ENCODE peak calls at places on chromosomes 1 and 21, in six cellular contexts. C, P, N, D, J and Z are unnamed samples.

GRCh38 chr1:101257500-101258325 is 20.9 kb downstream of the S1PR1 start:
- DNase-seq in P (peak; percentile 30), C (no peak), N (no peak), D (no peak), J (peak; percentile 64), Z (no peak)

GRCh38 chr21:29192999-29193563 is 62.6 kb downstream of the MAP3K7CL start:
- DNase-seq in C (no peak), N (no peak), P (no peak), D (no peak), J (no peak), Z (peak; percentile 61)

GRCh38 chr1:202567747-202568146 is 142.5 kb downstream of the SYT2 start:
- DNase-seq in J (no peak), D (no peak), N (no peak), P (no peak), C (no peak), Z (peak; percentile 89)

GRCh38 chr1:21278898-21279819 is 11.1 kb downstream of the ECE1 start:
- DNase-seq in C (no peak), D (no peak), J (no peak), P (no peak), N (no peak), Z (no peak)

GRCh38 chr1:102851616-102852015 is 256.7 kb downstream of the COL11A1 start:
- DNase-seq in C (no peak), N (no peak), J (no peak), P (no peak), D (no peak), Z (no peak)

GRCh38 chr1:37677808-37678207 is 14.5 kb upstream of the CDCA8 start:
- DNase-seq in P (no peak), N (no peak), J (no peak), D (no peak), C (no peak), Z (no peak)

GRCh38 chr1:36973056-36973455 is 61.3 kb downstream of the GRIK3 start:
- DNase-seq in J (no peak), D (no peak), N (no peak), P (no peak), C (no peak), Z (no peak)

GRCh38 chr1:11787251-11787803 is 18.4 kb downstream of the MTHFR start:
- DNase-seq in J (no peak), N (no peak), D (no peak), P (no peak), C (no peak), Z (no peak)

GRCh38 chr1:53541761-53542550 is 82.8 kb downstream of the DMRTB1 start:
- DNase-seq in N (no peak), J (peak; percentile 95), C (no peak), P (no peak), D (no peak), Z (no peak)

GRCh38 chr1:236400061-236400638 is 6.1 kb downstream of the EDARADD start:
- DNase-seq in P (no peak), C (no peak), N (no peak), D (no peak), J (no peak), Z (peak; percentile 28)

GRCh38 chr1:24984800-24985552 is 54.9 kb upstream of the RUNX3 start:
- DNase-seq in J (no peak), C (no peak), N (no peak), D (no peak), P (peak; percentile 69), Z (no peak)